ENCODE peak calls at places on chromosome 4, in eight cellular contexts. N, G, F, T, C, D, L and S are unnamed samples.
A peak's percentile ranks its signal among the peaks of the same experiment; 100 is the strongest.

GRCh38 chr4:148073349-148073748 is 341.5 kb downstream of the ARHGAP10 start:
- DNase-seq in N (no peak), C (no peak), D (no peak), T (no peak), L (no peak), F (no peak), G (no peak), S (no peak)

GRCh38 chr4:38322709-38323108 is 341.3 kb upstream of the KLF3 start:
- DNase-seq in T (peak; percentile 40), F (no peak), G (peak; percentile 74), D (no peak), L (no peak), C (peak; percentile 73), N (no peak), S (no peak)

GRCh38 chr4:139144161-139144859 is 32.7 kb downstream of the ELF2 start:
- DNase-seq in G (peak; percentile 67), L (no peak), F (peak; percentile 79), N (no peak), T (peak; percentile 34), C (peak; percentile 40), D (no peak), S (peak; percentile 48)

GRCh38 chr4:2768921-2769336 is 12.8 kb upstream of the TNIP2 start:
- DNase-seq in L (no peak), G (no peak), C (no peak), D (no peak), N (no peak), F (peak; percentile 25), T (no peak), S (no peak)

GRCh38 chr4:176478076-176478475 is 158.3 kb downstream of the SPCS3 start:
- DNase-seq in C (no peak), G (no peak), N (no peak), L (no peak), T (no peak), D (no peak), F (no peak), S (no peak)

GRCh38 chr4:66045913-66046312 is 375.6 kb upstream of the EPHA5 start:
- DNase-seq in G (no peak), T (no peak), C (no peak), F (no peak), L (no peak), N (no peak), D (no peak), S (no peak)

GRCh38 chr4:113961322-113961698 is 18.1 kb downstream of the ARSJ start:
- DNase-seq in C (no peak), N (no peak), L (no peak), F (no peak), D (no peak), T (no peak), G (no peak), S (no peak)

GRCh38 chr4:6696611-6697010 is 2.9 kb downstream of the S100P start:
- DNase-seq in D (no peak), F (no peak), T (no peak), C (no peak), N (no peak), L (no peak), G (no peak), S (no peak)

GRCh38 chr4:155906554-155907247 is 3.2 kb downstream of the TDO2 start:
- DNase-seq in D (no peak), T (peak; percentile 59), G (peak; percentile 25), L (no peak), F (no peak), N (no peak), C (peak; percentile 17), S (no peak)

GRCh38 chr4:187475901-187476300 is 519.7 kb upstream of the ZFP42 start:
- DNase-seq in D (no peak), L (no peak), C (no peak), F (no peak), T (no peak), N (no peak), G (no peak), S (no peak)

GRCh38 chr4:148065069-148065468 is 333.2 kb downstream of the ARHGAP10 start:
- DNase-seq in T (no peak), N (no peak), F (no peak), C (no peak), D (no peak), G (no peak), L (no peak), S (no peak)

GRCh38 chr4:102685768-102686167 is 75.0 kb downstream of the MANBA start:
- DNase-seq in G (no peak), L (no peak), C (no peak), F (no peak), D (no peak), T (no peak), N (no peak), S (no peak)

DNA sequence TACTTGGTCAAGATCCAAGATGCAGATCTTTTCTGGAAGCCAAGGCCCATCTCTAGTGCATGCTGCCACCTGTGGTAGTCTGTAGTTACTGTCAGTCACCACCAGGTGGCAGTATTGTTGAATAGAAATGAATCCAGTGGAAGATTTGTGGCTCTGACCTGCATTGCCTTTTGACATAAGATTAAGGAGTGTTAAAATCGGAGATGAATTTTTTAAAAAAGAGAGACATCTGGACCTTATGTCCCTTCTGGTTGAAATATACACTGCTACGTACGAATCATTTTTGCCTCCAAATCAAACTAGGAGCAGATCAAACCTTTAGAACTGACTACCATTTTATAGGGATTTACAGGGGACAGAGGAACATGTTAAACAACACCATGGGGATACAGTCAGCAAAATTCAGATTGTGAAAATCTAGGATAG is 46.9 kb upstream of the RHOH start:
- DNase-seq in D (peak; percentile 65), G (peak; percentile 39), C (peak; percentile 23), F (no peak), N (peak; percentile 11), T (peak; percentile 64), L (peak; percentile 79), S (peak; percentile 29)
- H3K27ac ChIP-seq in D (no peak overlapping the region), G (no peak overlapping the region), C (no peak overlapping the region), F (no peak overlapping the region), N (no peak overlapping the region), T (no peak overlapping the region), L (no peak overlapping the region), S (no peak overlapping the region)

DNA sequence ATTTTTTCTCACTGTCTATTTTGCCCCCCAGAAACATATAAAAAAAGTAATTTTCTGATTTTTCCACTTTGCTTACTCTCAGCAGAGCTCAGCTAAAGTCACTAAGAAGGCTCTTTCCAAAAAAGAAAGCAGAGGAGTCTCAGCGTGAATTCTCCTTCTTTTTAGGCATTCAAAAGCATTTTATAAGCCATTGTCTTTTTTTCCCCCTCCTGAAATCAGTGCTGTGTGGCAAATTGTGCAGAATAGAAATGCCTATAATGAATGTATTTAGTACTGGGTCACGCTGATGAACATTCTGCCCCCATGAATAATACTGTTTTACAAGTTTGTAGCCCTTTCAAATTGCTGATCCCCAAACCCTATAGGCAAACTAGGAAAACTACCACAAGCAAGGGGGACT is 1.6 kb upstream of the PCDH18 start:
- DNase-seq in D (no peak), F (no peak), T (no peak), C (no peak), N (no peak), L (no peak), G (no peak), S (no peak)
- H3K27ac ChIP-seq in D (no peak overlapping the region), F (peak overlapping the region; percentile 72), T (peak overlapping the region; percentile 86), C (peak overlapping the region; percentile 27), N (peak overlapping the region; percentile 86), L (no peak overlapping the region), G (peak overlapping the region; percentile 70), S (no peak overlapping the region)

DNA sequence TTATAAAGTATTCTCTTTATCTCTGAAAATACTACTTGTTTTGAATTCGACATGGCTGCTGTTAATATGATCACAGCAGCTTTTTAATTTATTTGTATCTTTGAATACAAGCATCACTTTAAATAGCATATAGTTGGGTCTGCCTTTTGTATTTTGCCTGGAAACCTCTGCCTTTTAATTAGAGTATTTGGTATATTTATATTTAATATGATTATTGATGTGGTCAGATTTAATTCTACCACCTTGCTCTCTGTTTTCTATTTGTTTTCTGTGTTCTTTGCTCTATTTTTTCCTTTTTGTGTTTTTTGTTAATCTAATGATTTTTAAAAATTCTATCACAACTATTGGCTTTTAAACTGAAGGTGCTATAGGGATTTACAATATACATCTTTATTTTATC is 21.7 kb downstream of the STK32B start:
- DNase-seq in T (no peak), L (no peak), N (no peak), D (no peak), C (no peak), F (no peak), G (no peak), S (no peak)
- H3K27ac ChIP-seq in T (no peak overlapping the region), L (no peak overlapping the region), N (no peak overlapping the region), D (no peak overlapping the region), C (no peak overlapping the region), F (no peak overlapping the region), G (no peak overlapping the region), S (no peak overlapping the region)

DNA sequence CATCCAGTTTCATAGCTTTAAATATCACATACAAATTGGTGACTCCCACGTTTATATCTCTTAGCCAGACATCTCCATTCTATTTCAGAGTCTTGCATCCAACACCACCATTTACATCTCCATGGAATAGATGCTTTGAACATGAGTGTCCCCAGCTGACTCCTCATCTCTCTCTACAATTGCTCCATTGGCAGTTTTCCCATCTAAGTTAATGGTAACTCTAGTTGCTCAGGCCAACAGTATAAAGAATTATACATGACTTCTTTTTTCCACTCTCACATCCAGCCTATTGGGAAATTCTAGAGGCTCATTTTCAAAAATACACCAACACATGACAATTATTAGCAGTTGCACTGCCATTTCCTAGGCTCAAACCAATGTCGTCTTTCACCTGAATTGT is 388.2 kb downstream of the STIM2 start:
- DNase-seq in G (no peak), N (no peak), D (no peak), L (no peak), F (no peak), T (no peak), C (no peak), S (no peak)
- H3K27ac ChIP-seq in G (no peak overlapping the region), N (no peak overlapping the region), D (no peak overlapping the region), L (no peak overlapping the region), F (no peak overlapping the region), T (no peak overlapping the region), C (no peak overlapping the region), S (no peak overlapping the region)

GRCh38 chr4:3829211-3829953 is 63.2 kb downstream of the ADRA2C start:
- DNase-seq in C (no peak), D (no peak), N (no peak), G (no peak), F (peak; percentile 25), L (peak; percentile 29), T (no peak), S (no peak)
- H3K27ac ChIP-seq in C (no peak overlapping the region), D (peak overlapping the region; percentile 91), N (no peak overlapping the region), G (no peak overlapping the region), F (no peak overlapping the region), L (no peak overlapping the region), T (no peak overlapping the region), S (no peak overlapping the region)

GRCh38 chr4:84803720-84804119 is 162.8 kb downstream of the WDFY3 start:
- DNase-seq in F (no peak), N (no peak), C (no peak), G (no peak), T (no peak), L (no peak), D (no peak), S (no peak)
- H3K27ac ChIP-seq in F (no peak overlapping the region), N (no peak overlapping the region), C (no peak overlapping the region), G (no peak overlapping the region), T (no peak overlapping the region), L (no peak overlapping the region), D (no peak overlapping the region), S (no peak overlapping the region)